ENCODE peak calls at places on chromosomes 1 and 21, in seven cellular contexts. V is activated CD8-positive, alpha-beta memory T cell treated with anti-CD3 and anti-CD28 coated beads for 24 hours; N is COR-L47; H is mesendoderm; B is lower leg skin; I is foreskin fibroblast; U is NCI-H460. K is an unnamed sample.

GRCh38 chr21:45811136-45811535 is 167.6 kb downstream of the PCBP3 start:
- DNase-seq in B (no peak), H (peak), V (no peak), N (no peak), U (no peak), I (no peak), K (no peak)

GRCh38 chr1:41164727-41165126 is 77.4 kb downstream of the SCMH1 start:
- DNase-seq in N (no peak), H (no peak), B (no peak), V (no peak), I (no peak), U (no peak), K (no peak)

GRCh38 chr1:185170291-185170848 is 13.4 kb downstream of the SWT1 start:
- DNase-seq in U (peak), V (peak), N (peak), B (peak), H (peak), I (peak), K (peak)

GRCh38 chr1:196400478-196401453 is 207.5 kb downstream of the KCNT2 start:
- DNase-seq in N (no peak), I (peak), V (no peak), B (peak), H (peak), U (no peak), K (peak)

GRCh38 chr1:36342426-36343185 is 19.2 kb upstream of the EVA1B start:
- DNase-seq in H (peak), N (no peak), I (peak), B (no peak), V (peak), U (peak), K (peak)

GRCh38 chr1:169217621-169218020 is 111.1 kb downstream of the ATP1B1 start:
- DNase-seq in U (no peak), V (no peak), H (no peak), B (no peak), N (no peak), I (no peak), K (no peak)

GRCh38 chr1:8170059-8170835 is 144.1 kb upstream of the ERRFI1 start:
- DNase-seq in H (no peak), I (no peak), U (no peak), N (no peak), V (no peak), B (no peak), K (no peak)

GRCh38 chr1:7972285-7972684 is 10.8 kb downstream of the PARK7 start:
- DNase-seq in B (no peak), U (no peak), N (no peak), H (no peak), V (no peak), I (no peak), K (no peak)

GRCh38 chr1:46477153-46477929 is 12.3 kb upstream of the DMBX1 start:
- DNase-seq in U (peak), B (peak), I (peak), V (peak), N (no peak), H (peak), K (peak)

GRCh38 chr1:163885510-163885909 is 563.8 kb downstream of the NUF2 start:
- DNase-seq in V (no peak), H (no peak), N (no peak), U (no peak), B (no peak), I (no peak), K (no peak)

GRCh38 chr1:232950919-232951579 is 638 bp downstream of the NTPCR start:
- DNase-seq in U (peak), N (peak), H (peak), I (no peak), V (peak), B (no peak), K (peak)

GRCh38 chr1:184160236-184160635 is 108.7 kb downstream of the TSEN15 start:
- DNase-seq in B (no peak), H (peak), V (no peak), N (no peak), U (peak), I (peak), K (peak)

GRCh38 chr1:163824006-163824405 is 502.3 kb downstream of the NUF2 start:
- DNase-seq in N (no peak), B (no peak), V (no peak), U (no peak), I (peak), H (no peak), K (peak)

GRCh38 chr1:174984952-174985351 is 14.8 kb upstream of the CACYBP start:
- DNase-seq in N (no peak), I (no peak), V (no peak), U (no peak), B (no peak), H (no peak), K (no peak)

GRCh38 chr1:110433803-110434202 is 17.1 kb upstream of the PROK1 start:
- DNase-seq in H (peak), I (peak), N (no peak), V (no peak), B (peak), U (peak), K (peak)

K was measured in AG20443.